ENCODE peak calls at places on chromosome 6, in nine cellular contexts. K, N, S, X, Y, Q, J, G and T are unnamed samples. For H3K4me1, the result is how much of the 10 kb centered on the place peaks cover.

GRCh38 chr6:45378324-45378926 is 691 bp upstream of the SUPT3H start:
- DNase-seq in Y (no peak), S (peak), K (no peak), X (peak), N (no peak), J (peak), Q (no peak), G (no peak), T (peak)

GRCh38 chr6:42424906-42425474 is 26.7 kb downstream of the TRERF1 start:
- DNase-seq in N (no peak), Q (no peak), K (no peak), X (no peak), Y (no peak), S (no peak), J (no peak), G (no peak), T (no peak)

GRCh38 chr6:89412071-89413005 is at the start of gene RRAGD:
- DNase-seq in Q (no peak), K (peak), S (peak), G (peak), Y (peak), J (peak), N (peak), X (peak), T (peak)

GRCh38 chr6:134161036-134161435 is 108.6 kb upstream of the SLC2A12 start:
- DNase-seq in Q (no peak), Y (no peak), S (no peak), N (no peak), G (no peak), J (no peak), X (no peak), K (no peak), T (no peak)

GRCh38 chr6:36133912-36134311 is 3.6 kb downstream of the MAPK13 start:
- DNase-seq in K (no peak), J (no peak), N (no peak), G (no peak), Q (no peak), Y (no peak), S (no peak), X (no peak), T (no peak)

GRCh38 chr6:150191809-150192208 is 49.0 kb downstream of the PPP1R14C start:
- DNase-seq in Y (no peak), K (no peak), J (no peak), Q (peak), S (no peak), X (no peak), G (no peak), N (no peak), T (no peak)

GRCh38 chr6:25899123-25899522 is 25.1 kb upstream of the SLC17A3 start:
- DNase-seq in Y (no peak), K (no peak), S (no peak), N (no peak), J (no peak), G (no peak), Q (peak), X (no peak), T (no peak)

GRCh38 chr6:11185204-11185842 is 47.1 kb downstream of the NEDD9 start:
- DNase-seq in Q (no peak), G (no peak), Y (no peak), J (no peak), N (no peak), S (no peak), X (no peak), K (no peak), T (no peak)

GRCh38 chr6:154478691-154479090 is 31.8 kb downstream of the CNKSR3 start:
- DNase-seq in X (no peak), S (no peak), N (no peak), G (no peak), J (no peak), Q (no peak), K (no peak), Y (no peak), T (no peak)

GRCh38 chr6:41655706-41656668 is 17.7 kb downstream of the MDFI start:
- DNase-seq in G (no peak), X (no peak), S (no peak), N (no peak), Y (no peak), J (no peak), Q (no peak), K (no peak), T (peak)

GRCh38 chr6:112251170-112251945 is 3.0 kb downstream of the LAMA4 start:
- DNase-seq in J (peak), S (peak), Q (no peak), N (no peak), K (peak), Y (no peak), G (no peak), X (peak), T (no peak)

GRCh38 chr6:16276991-16277981 is 38.9 kb downstream of the GMPR start:
- DNase-seq in J (peak), S (peak), G (peak), Y (no peak), K (peak), N (peak), Q (peak), X (peak), T (peak)

GRCh38 chr6:30211306-30211705 is 1.9 kb downstream of the TRIM26 start:
- DNase-seq in G (no peak), X (no peak), N (no peak), K (no peak), S (no peak), Q (no peak), J (no peak), Y (no peak), T (no peak)

GRCh38 chr6:30213999-30214982 is 1.1 kb upstream of the TRIM26 start:
- DNase-seq in G (peak), Q (no peak), J (peak), K (peak), X (peak), S (peak), N (peak), Y (peak), T (peak)

GRCh38 chr6:30212865-30213653 is at the start of gene TRIM26:
- DNase-seq in J (peak), S (peak), N (peak), Q (peak), X (peak), K (peak), G (peak), Y (peak), T (peak)

GRCh38 chr6:30211899-30212298 is 1.3 kb downstream of the TRIM26 start:
- DNase-seq in G (no peak), J (no peak), Y (no peak), Q (no peak), X (no peak), S (no peak), N (no peak), K (no peak), T (no peak)

DNA sequence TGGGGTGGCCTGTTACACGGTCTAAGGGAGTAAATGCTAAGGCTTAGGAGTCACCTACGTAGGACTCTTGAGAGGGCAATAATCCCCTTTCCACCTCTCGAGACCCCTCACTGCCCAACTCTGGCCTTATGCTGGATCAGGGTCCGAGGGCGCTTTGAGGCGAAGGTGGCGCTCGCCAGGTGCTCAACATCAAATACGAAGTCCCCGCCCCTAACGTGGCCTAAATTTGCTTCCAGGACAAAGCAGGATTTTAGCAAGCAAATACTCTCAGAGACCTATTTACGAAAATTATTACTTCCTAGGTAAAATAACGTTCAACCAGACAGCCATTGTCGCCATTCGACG is 420 bp upstream of the TRIM26 start:
- DNase-seq in G (no peak), Q (no peak), J (no peak), X (no peak), N (no peak), Y (no peak), S (no peak), K (no peak), T (no peak)
- H3K4me1 ChIP-seq in G (under half), Q (under half), J (under half), X (under half), N (under half), Y (under half), S (under half), K (under half), T (under half)

DNA sequence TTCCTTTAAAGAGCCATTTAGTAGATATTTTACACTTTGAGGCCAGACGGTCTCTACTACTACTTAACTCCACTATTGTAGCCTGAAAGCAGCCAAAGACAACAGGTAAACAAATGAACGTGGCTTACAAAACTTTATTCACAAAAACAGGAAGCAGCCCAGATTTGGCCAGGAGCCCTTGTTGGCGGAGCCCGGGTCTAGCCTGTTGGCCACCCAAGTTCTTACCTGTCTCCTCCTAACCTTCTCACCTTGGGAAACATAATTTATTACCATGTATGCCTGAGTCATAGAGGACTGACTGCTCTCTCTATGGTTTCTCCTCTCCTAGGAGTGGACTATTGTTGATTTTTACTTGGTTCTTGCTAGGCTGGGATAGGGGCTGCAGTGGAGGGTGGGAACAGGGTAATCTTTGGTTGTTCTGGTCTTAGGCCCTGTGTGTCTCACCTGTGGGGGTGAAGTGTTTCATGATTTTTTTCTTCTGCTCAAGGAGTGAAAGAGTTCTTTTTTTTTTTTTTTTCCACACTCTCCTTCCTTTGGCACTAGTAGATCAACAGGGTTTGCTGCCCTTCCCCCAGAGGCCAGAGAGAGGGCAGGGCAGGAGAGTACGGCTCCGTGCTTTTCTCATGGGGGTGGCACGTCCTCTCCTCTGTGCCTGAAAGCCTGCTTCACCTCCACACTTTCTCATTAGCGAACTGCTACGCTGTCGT is 90.0 kb downstream of the RPP40 start:
- DNase-seq in K (no peak), Y (no peak), N (no peak), G (no peak), X (no peak), S (no peak), J (peak), Q (peak), T (no peak)
- H3K4me1 ChIP-seq in K (under half), Y (under half), N (under half), G (under half), X (under half), S (under half), J (under half), Q (under half), T (under half)

GRCh38 chr6:142833798-142834197 is 111.2 kb downstream of the HIVEP2 start:
- DNase-seq in G (no peak), X (no peak), J (no peak), Q (no peak), K (no peak), N (no peak), Y (no peak), S (no peak), T (no peak)
- H3K4me1 ChIP-seq in G (under half), X (under half), J (under half), Q (under half), K (under half), N (under half), Y (half or more), S (under half), T (under half)

GRCh38 chr6:163500105-163500504 is 85.6 kb downstream of the QKI start:
- DNase-seq in G (no peak), X (no peak), Y (no peak), S (no peak), J (no peak), K (no peak), Q (no peak), N (no peak), T (no peak)
- H3K4me1 ChIP-seq in G (under half), X (half or more), Y (under half), S (half or more), J (under half), K (under half), Q (under half), N (under half), T (under half)

DNA sequence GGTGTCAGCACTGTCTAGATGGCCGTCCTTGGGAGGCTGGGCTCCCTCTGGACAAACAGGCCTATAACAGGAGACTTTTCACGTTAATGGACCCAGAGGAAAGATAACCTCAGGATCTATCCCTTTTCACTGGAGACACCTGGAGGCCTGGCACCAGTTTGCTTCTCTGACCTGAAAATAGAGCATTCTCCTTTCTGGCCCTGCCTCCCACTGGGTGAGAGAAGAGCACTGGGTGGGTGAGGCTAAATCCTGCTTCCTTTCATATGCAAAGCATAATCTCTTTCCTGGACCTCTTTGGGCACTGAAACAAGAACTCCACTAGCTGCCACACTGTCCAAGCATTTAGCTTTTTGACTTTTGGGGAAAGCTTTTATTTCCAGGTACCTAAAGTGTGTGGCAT is 78.3 kb downstream of the FOXO3 start:
- DNase-seq in K (no peak), J (no peak), N (no peak), Y (no peak), G (no peak), Q (no peak), X (no peak), S (no peak), T (no peak)
- H3K4me1 ChIP-seq in K (under half), J (under half), N (under half), Y (under half), G (under half), Q (under half), X (half or more), S (half or more), T (under half)

DNA sequence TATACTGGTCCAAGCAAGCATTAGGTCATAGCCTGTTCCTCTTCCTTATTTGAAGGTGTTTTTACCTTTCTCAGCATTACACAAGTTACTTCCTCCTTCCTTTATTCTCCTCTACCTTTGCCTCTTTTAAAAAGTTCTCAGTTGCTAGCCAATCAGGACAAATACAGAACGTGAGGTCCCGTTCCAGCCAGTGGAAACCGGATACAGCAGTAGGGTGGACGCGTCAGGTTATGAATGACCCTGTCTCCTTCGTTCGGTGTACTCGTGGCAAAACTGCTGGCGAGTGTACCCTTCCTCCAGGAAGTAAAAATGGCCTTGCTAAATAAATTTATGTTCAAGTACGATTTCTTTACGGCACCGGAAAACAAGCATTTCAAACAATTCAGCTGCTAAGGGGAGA is 76.9 kb upstream of the MLN start:
- DNase-seq in Q (no peak), X (no peak), N (no peak), G (no peak), K (peak), Y (no peak), J (peak), S (no peak), T (no peak)
- H3K4me1 ChIP-seq in Q (under half), X (under half), N (under half), G (under half), K (under half), Y (under half), J (under half), S (under half), T (under half)

GRCh38 chr6:13531956-13532355 is 42.4 kb upstream of the SIRT5 start:
- DNase-seq in X (no peak), G (no peak), Y (no peak), K (no peak), N (peak), J (no peak), Q (no peak), S (no peak), T (no peak)
- H3K4me1 ChIP-seq in X (under half), G (under half), Y (under half), K (under half), N (under half), J (under half), Q (under half), S (under half), T (under half)

GRCh38 chr6:47151232-47151898 is 109.2 kb upstream of the ADGRF1 start:
- DNase-seq in J (no peak), Q (no peak), N (no peak), G (no peak), K (no peak), S (no peak), X (no peak), Y (no peak), T (no peak)
- H3K4me1 ChIP-seq in J (under half), Q (under half), N (under half), G (under half), K (under half), S (under half), X (under half), Y (under half), T (under half)